ENCODE peak calls at places on chromosomes 11 and 22, in seven cellular contexts. One of them, this sample, is unnamed.

GRCh38 chr11:8000390-8000789 is 13.3 kb downstream of the EIF3F start:
- DNase-seq in astrocyte of the cerebellum: no peak
- DNase-seq in AG04449: no peak
- DNase-seq in fibroblast of lung: no peak
- DNase-seq in Peyer's patch: no peak
- DNase-seq in A549: no peak
- DNase-seq in GM20000: no peak
- DNase-seq in this sample: no peak

GRCh38 chr22:33025675-33026074 is 32.5 kb downstream of the SYN3 start:
- DNase-seq in fibroblast of lung: no peak
- DNase-seq in astrocyte of the cerebellum: no peak
- DNase-seq in Peyer's patch: no peak
- DNase-seq in AG04449: no peak
- DNase-seq in GM20000: no peak
- DNase-seq in A549: no peak
- DNase-seq in this sample: no peak

GRCh38 chr11:121539000-121539399 is 86.2 kb upstream of the SORL1-AS1 start:
- DNase-seq in A549: no peak
- DNase-seq in Peyer's patch: no peak
- DNase-seq in AG04449: no peak
- DNase-seq in fibroblast of lung: no peak
- DNase-seq in GM20000: no peak
- DNase-seq in astrocyte of the cerebellum: no peak
- DNase-seq in this sample: no peak

GRCh38 chr11:698493-699115 is 3.0 kb downstream of the TMEM80 start:
- DNase-seq in AG04449: no peak
- DNase-seq in GM20000: no peak
- DNase-seq in astrocyte of the cerebellum: no peak
- DNase-seq in fibroblast of lung: no peak
- DNase-seq in Peyer's patch: no peak
- DNase-seq in A549: no peak
- DNase-seq in this sample: no peak

GRCh38 chr11:35059040-35059439 is 79.9 kb upstream of the CD44 start:
- DNase-seq in A549: no peak
- DNase-seq in AG04449: no peak
- DNase-seq in Peyer's patch: no peak
- DNase-seq in astrocyte of the cerebellum: no peak
- DNase-seq in fibroblast of lung: no peak
- DNase-seq in GM20000: no peak
- DNase-seq in this sample: no peak

GRCh38 chr22:37022483-37023337 is 3.2 kb downstream of the MPST start:
- DNase-seq in GM20000: no peak
- DNase-seq in fibroblast of lung: no peak
- DNase-seq in AG04449: no peak
- DNase-seq in astrocyte of the cerebellum: no peak
- DNase-seq in Peyer's patch: no peak
- DNase-seq in A549: no peak
- DNase-seq in this sample: no peak

GRCh38 chr11:65882191-65883057 is 2.8 kb downstream of the CTSW start:
- DNase-seq in astrocyte of the cerebellum: no peak
- DNase-seq in A549: no peak
- DNase-seq in GM20000: no peak
- DNase-seq in Peyer's patch: no peak
- DNase-seq in fibroblast of lung: no peak
- DNase-seq in AG04449: no peak
- DNase-seq in this sample: no peak

GRCh38 chr22:19228174-19228573 is 49.6 kb upstream of the SLC25A1 start:
- DNase-seq in A549: no peak
- DNase-seq in Peyer's patch: no peak
- DNase-seq in fibroblast of lung: no peak
- DNase-seq in AG04449: no peak
- DNase-seq in GM20000: no peak
- DNase-seq in astrocyte of the cerebellum: no peak
- DNase-seq in this sample: no peak

GRCh38 chr22:18023509-18024275 is 669 bp downstream of the MICAL3 start:
- DNase-seq in fibroblast of lung: peak
- DNase-seq in AG04449: no peak
- DNase-seq in A549: peak
- DNase-seq in GM20000: peak
- DNase-seq in astrocyte of the cerebellum: peak
- DNase-seq in Peyer's patch: peak
- DNase-seq in this sample: peak

GRCh38 chr11:68842427-68843051 is 823 bp upstream of the CPT1A start:
- DNase-seq in A549: no peak
- DNase-seq in AG04449: no peak
- DNase-seq in GM20000: no peak
- DNase-seq in Peyer's patch: no peak
- DNase-seq in astrocyte of the cerebellum: no peak
- DNase-seq in fibroblast of lung: no peak
- DNase-seq in this sample: no peak

GRCh38 chr22:22935546-22936157 is 48.0 kb downstream of the IGLL5 start:
- DNase-seq in AG04449: no peak
- DNase-seq in Peyer's patch: peak
- DNase-seq in fibroblast of lung: no peak
- DNase-seq in GM20000: peak
- DNase-seq in A549: no peak
- DNase-seq in astrocyte of the cerebellum: no peak
- DNase-seq in this sample: no peak
- TF ChIP-seq CTCF in AG04449: no peak
- TF ChIP-seq CTCF in Peyer's patch: peak
- TF ChIP-seq CTCF in fibroblast of lung: no peak
- TF ChIP-seq CTCF in GM20000: no peak
- TF ChIP-seq CTCF in A549: no peak
- TF ChIP-seq CTCF in astrocyte of the cerebellum: no peak
- TF ChIP-seq CTCF in this sample: no peak

DNA sequence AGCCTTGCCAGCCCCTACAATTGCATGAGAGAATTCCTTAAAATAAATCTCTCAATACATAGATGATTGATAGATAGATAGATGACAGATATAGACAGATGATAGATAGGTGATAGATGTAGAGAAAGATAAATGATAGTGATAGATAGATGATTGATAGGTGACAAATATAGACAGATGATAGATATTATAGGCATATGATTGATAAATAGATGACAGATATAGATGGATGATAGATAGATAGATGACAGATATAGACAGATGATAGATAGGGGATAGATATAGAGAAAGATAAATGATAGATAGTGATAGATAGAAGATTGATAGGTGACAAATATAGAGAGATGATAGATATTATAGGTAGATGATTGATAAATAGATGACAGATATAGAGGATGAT is 564.6 kb downstream of the ETS1 start:
- DNase-seq in GM20000: no peak
- DNase-seq in A549: no peak
- DNase-seq in AG04449: no peak
- DNase-seq in fibroblast of lung: no peak
- DNase-seq in astrocyte of the cerebellum: no peak
- DNase-seq in Peyer's patch: no peak
- DNase-seq in this sample: no peak
- TF ChIP-seq CTCF in GM20000: no peak
- TF ChIP-seq CTCF in A549: no peak
- TF ChIP-seq CTCF in AG04449: no peak
- TF ChIP-seq CTCF in fibroblast of lung: no peak
- TF ChIP-seq CTCF in astrocyte of the cerebellum: no peak
- TF ChIP-seq CTCF in Peyer's patch: no peak
- TF ChIP-seq CTCF in this sample: no peak

GRCh38 chr11:43278302-43278956 is 33.4 kb upstream of the API5 start:
- DNase-seq in astrocyte of the cerebellum: no peak
- DNase-seq in Peyer's patch: no peak
- DNase-seq in GM20000: peak
- DNase-seq in A549: peak
- DNase-seq in fibroblast of lung: peak
- DNase-seq in AG04449: no peak
- DNase-seq in this sample: no peak

GRCh38 chr11:43285826-43286225 is 26.0 kb upstream of the API5 start:
- DNase-seq in AG04449: no peak
- DNase-seq in GM20000: no peak
- DNase-seq in Peyer's patch: no peak
- DNase-seq in astrocyte of the cerebellum: no peak
- DNase-seq in A549: no peak
- DNase-seq in fibroblast of lung: no peak
- DNase-seq in this sample: no peak

GRCh38 chr11:43282607-43283440 is 29.0 kb upstream of the API5 start:
- DNase-seq in fibroblast of lung: peak
- DNase-seq in A549: peak
- DNase-seq in astrocyte of the cerebellum: no peak
- DNase-seq in Peyer's patch: peak
- DNase-seq in GM20000: peak
- DNase-seq in AG04449: no peak
- DNase-seq in this sample: peak
- TF ChIP-seq CTCF in fibroblast of lung: peak
- TF ChIP-seq CTCF in A549: peak
- TF ChIP-seq CTCF in astrocyte of the cerebellum: peak
- TF ChIP-seq CTCF in Peyer's patch: peak
- TF ChIP-seq CTCF in GM20000: peak
- TF ChIP-seq CTCF in AG04449: peak
- TF ChIP-seq CTCF in this sample: peak

GRCh38 chr22:26589845-26590524 is at the start of gene TPST2:
- DNase-seq in Peyer's patch: peak
- DNase-seq in AG04449: no peak
- DNase-seq in astrocyte of the cerebellum: peak
- DNase-seq in GM20000: peak
- DNase-seq in A549: peak
- DNase-seq in fibroblast of lung: peak
- DNase-seq in this sample: peak
- TF ChIP-seq CTCF in Peyer's patch: no peak
- TF ChIP-seq CTCF in AG04449: no peak
- TF ChIP-seq CTCF in astrocyte of the cerebellum: no peak
- TF ChIP-seq CTCF in GM20000: no peak
- TF ChIP-seq CTCF in A549: no peak
- TF ChIP-seq CTCF in fibroblast of lung: no peak
- TF ChIP-seq CTCF in this sample: no peak

DNA sequence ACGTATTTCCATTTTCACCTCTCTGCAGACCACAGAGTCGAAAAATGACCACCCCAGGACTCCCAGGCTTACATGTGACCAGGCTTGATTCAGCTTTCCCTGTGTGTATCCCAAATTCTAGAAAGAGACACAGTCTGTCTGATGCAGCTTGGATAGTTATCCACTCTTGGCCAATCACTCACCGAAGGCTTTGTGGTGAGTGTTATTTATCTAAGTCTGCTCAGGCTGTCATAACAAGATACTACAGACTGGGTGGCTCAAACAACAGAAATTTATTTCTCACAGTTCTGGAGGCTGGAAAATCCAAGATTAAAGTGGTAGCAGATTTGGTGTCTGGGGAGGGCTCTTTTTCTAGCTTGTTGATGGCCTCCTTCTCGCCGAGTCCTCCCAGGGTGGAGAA is 63.2 kb downstream of the ZBTB16 start:
- DNase-seq in A549: no peak
- DNase-seq in fibroblast of lung: no peak
- DNase-seq in astrocyte of the cerebellum: no peak
- DNase-seq in Peyer's patch: no peak
- DNase-seq in AG04449: no peak
- DNase-seq in GM20000: no peak
- DNase-seq in this sample: no peak
- TF ChIP-seq CTCF in A549: no peak
- TF ChIP-seq CTCF in fibroblast of lung: no peak
- TF ChIP-seq CTCF in astrocyte of the cerebellum: no peak
- TF ChIP-seq CTCF in Peyer's patch: no peak
- TF ChIP-seq CTCF in AG04449: no peak
- TF ChIP-seq CTCF in GM20000: no peak
- TF ChIP-seq CTCF in this sample: no peak

GRCh38 chr22:42072606-42073330 is 1.3 kb upstream of the PHETA2 start:
- DNase-seq in astrocyte of the cerebellum: no peak
- DNase-seq in Peyer's patch: peak
- DNase-seq in fibroblast of lung: no peak
- DNase-seq in A549: no peak
- DNase-seq in GM20000: no peak
- DNase-seq in AG04449: no peak
- DNase-seq in this sample: no peak

GRCh38 chr22:42073568-42074152 is 388 bp upstream of the PHETA2 start:
- DNase-seq in Peyer's patch: peak
- DNase-seq in astrocyte of the cerebellum: no peak
- DNase-seq in A549: no peak
- DNase-seq in AG04449: no peak
- DNase-seq in fibroblast of lung: no peak
- DNase-seq in GM20000: no peak
- DNase-seq in this sample: no peak

GRCh38 chr22:42075277-42075676 is 1.2 kb downstream of the PHETA2 start:
- DNase-seq in AG04449: no peak
- DNase-seq in astrocyte of the cerebellum: no peak
- DNase-seq in A549: no peak
- DNase-seq in GM20000: no peak
- DNase-seq in Peyer's patch: peak
- DNase-seq in fibroblast of lung: no peak
- DNase-seq in this sample: no peak

GRCh38 chr22:42074846-42075245 is 798 bp downstream of the PHETA2 start:
- DNase-seq in GM20000: no peak
- DNase-seq in astrocyte of the cerebellum: no peak
- DNase-seq in A549: no peak
- DNase-seq in Peyer's patch: peak
- DNase-seq in AG04449: no peak
- DNase-seq in fibroblast of lung: no peak
- DNase-seq in this sample: no peak

GRCh38 chr22:42074153-42074750 is at the start of gene PHETA2:
- DNase-seq in GM20000: peak
- DNase-seq in Peyer's patch: peak
- DNase-seq in A549: no peak
- DNase-seq in AG04449: no peak
- DNase-seq in astrocyte of the cerebellum: no peak
- DNase-seq in fibroblast of lung: peak
- DNase-seq in this sample: peak
- TF ChIP-seq CTCF in GM20000: peak
- TF ChIP-seq CTCF in Peyer's patch: peak
- TF ChIP-seq CTCF in A549: no peak
- TF ChIP-seq CTCF in AG04449: peak
- TF ChIP-seq CTCF in astrocyte of the cerebellum: peak
- TF ChIP-seq CTCF in fibroblast of lung: peak
- TF ChIP-seq CTCF in this sample: peak

GRCh38 chr11:78615724-78616123 is 41.1 kb upstream of the NARS2 start:
- DNase-seq in A549: no peak
- DNase-seq in astrocyte of the cerebellum: no peak
- DNase-seq in GM20000: no peak
- DNase-seq in AG04449: no peak
- DNase-seq in Peyer's patch: no peak
- DNase-seq in fibroblast of lung: no peak
- DNase-seq in this sample: no peak
- TF ChIP-seq CTCF in A549: no peak
- TF ChIP-seq CTCF in astrocyte of the cerebellum: no peak
- TF ChIP-seq CTCF in GM20000: no peak
- TF ChIP-seq CTCF in AG04449: no peak
- TF ChIP-seq CTCF in Peyer's patch: no peak
- TF ChIP-seq CTCF in fibroblast of lung: no peak
- TF ChIP-seq CTCF in this sample: no peak